ENCODE peak calls at places on chromosomes 7 and 10, in seven cellular contexts. J is spleen, M is cardiac muscle cell, C is left ventricle myocardium inferior, A is GM10248, V is epithelial cell of proximal tubule, E is colonic mucosa. L is an unnamed sample.

GRCh38 chr10:23439920-23440875 is 1.3 kb downstream of the OTUD1 start:
- DNase-seq in J (peak; percentile 93), M (peak; percentile 35), C (peak; percentile 29), A (peak; percentile 42), V (no peak), E (peak; percentile 42), L (peak; percentile 59)

GRCh38 chr10:24444337-24444736 is 235.4 kb downstream of the KIAA1217 start:
- DNase-seq in J (no peak), M (no peak), C (no peak), A (no peak), V (no peak), E (no peak), L (peak; percentile 85)

GRCh38 chr7:106858618-106859532 is 6.2 kb upstream of the PIK3CG start:
- DNase-seq in J (peak; percentile 76), M (peak; percentile 92), C (peak; percentile 67), A (no peak), V (no peak), E (peak; percentile 33), L (no peak)

GRCh38 chr7:107232568-107233090 is 63.8 kb downstream of the HBP1 start:
- DNase-seq in J (no peak), M (no peak), C (no peak), A (no peak), V (no peak), E (no peak), L (peak; percentile 71)

GRCh38 chr10:117457071-117457810 is 82.0 kb upstream of the PDZD8 start:
- DNase-seq in J (peak; percentile 54), M (no peak), C (no peak), A (no peak), V (no peak), E (no peak), L (no peak)

GRCh38 chr10:86775056-86775858 is 18.8 kb downstream of the BMPR1A start:
- DNase-seq in J (no peak), M (no peak), C (no peak), A (peak; percentile 46), V (no peak), E (no peak), L (no peak)

GRCh38 chr7:157438121-157439025 is 101.6 kb downstream of the DNAJB6 start:
- DNase-seq in J (peak; percentile 47), M (no peak), C (no peak), A (no peak), V (no peak), E (no peak), L (no peak)

GRCh38 chr7:80635533-80635932 is 2.9 kb upstream of the CD36 start:
- DNase-seq in J (no peak), M (no peak), C (no peak), A (no peak), V (no peak), E (no peak), L (peak; percentile 62)

GRCh38 chr10:132311338-132311939 is 3.7 kb upstream of the STK32C start:
- DNase-seq in J (peak; percentile 69), M (no peak), C (no peak), A (no peak), V (no peak), E (no peak), L (no peak)

GRCh38 chr10:46287846-46288480 is 1.2 kb downstream of the ANTXRL start:
- DNase-seq in J (peak; percentile 18), M (no peak), C (no peak), A (no peak), V (no peak), E (no peak), L (no peak)

GRCh38 chr7:120550494-120551048 is 277.6 kb downstream of the KCND2 start:
- DNase-seq in J (no peak), M (no peak), C (no peak), A (no peak), V (no peak), E (no peak), L (no peak)

GRCh38 chr7:100087055-100087750 is 1.6 kb upstream of the COPS6 start:
- DNase-seq in J (no peak), M (no peak), C (no peak), A (no peak), V (peak; percentile 73), E (no peak), L (peak; percentile 97)

GRCh38 chr7:6250364-6250833 is 22.0 kb downstream of the CYTH3 start:
- DNase-seq in J (no peak), M (no peak), C (no peak), A (peak; percentile 47), V (no peak), E (no peak), L (no peak)

GRCh38 chr10:72561745-72562166 is 64.1 kb downstream of the MICU1 start:
- DNase-seq in J (no peak), M (no peak), C (no peak), A (peak; percentile 61), V (no peak), E (no peak), L (no peak)

GRCh38 chr7:77699056-77699455 is 2.8 kb downstream of the RSBN1L start:
- DNase-seq in J (no peak), M (no peak), C (no peak), A (peak; percentile 67), V (no peak), E (no peak), L (no peak)

GRCh38 chr7:130912086-130912909 is 178.3 kb upstream of the KLF14 start:
- DNase-seq in J (no peak), M (no peak), C (no peak), A (no peak), V (no peak), E (no peak), L (peak; percentile 76)

GRCh38 chr7:43572516-43573049 is 10.3 kb upstream of the STK17A start:
- DNase-seq in J (no peak), M (no peak), C (no peak), A (no peak), V (peak; percentile 98), E (no peak), L (peak; percentile 99)

GRCh38 chr7:99312316-99313203 is 13.1 kb upstream of the ARPC1A start:
- DNase-seq in J (peak; percentile 80), M (peak; percentile 73), C (peak; percentile 58), A (peak; percentile 74), V (no peak), E (peak; percentile 87), L (peak; percentile 82)

GRCh38 chr10:12782537-12782936 is 219.0 kb downstream of the CCDC3 start:
- DNase-seq in J (no peak), M (peak; percentile 48), C (peak; percentile 31), A (peak; percentile 53), V (no peak), E (peak; percentile 57), L (no peak)

GRCh38 chr7:5586279-5586962 is 162.8 kb upstream of the TNRC18 start:
- DNase-seq in J (no peak), M (no peak), C (no peak), A (no peak), V (no peak), E (no peak), L (no peak)

GRCh38 chr7:91249506-91250233 is 14.6 kb upstream of the FZD1 start:
- DNase-seq in J (no peak), M (no peak), C (no peak), A (no peak), V (peak; percentile 71), E (no peak), L (peak; percentile 87)

GRCh38 chr7:80764132-80764531 is 125.7 kb downstream of the CD36 start:
- DNase-seq in J (no peak), M (peak; percentile 20), C (no peak), A (no peak), V (no peak), E (no peak), L (no peak)

GRCh38 chr10:119667562-119668328 is 16.6 kb downstream of the BAG3 start:
- DNase-seq in J (no peak), M (peak; percentile 94), C (peak; percentile 80), A (no peak), V (peak; percentile 85), E (no peak), L (peak; percentile 97)
- TF ChIP-seq CTCF in J (no peak), M (no peak), C (no peak), A (no peak), V (peak; percentile 21), E (no peak), L (no peak)

GRCh38 chr7:2688409-2689342 is 674 bp downstream of the AMZ1 start:
- DNase-seq in J (peak; percentile 70), M (no peak), C (no peak), A (peak; percentile 78), V (no peak), E (no peak), L (peak; percentile 21)

GRCh38 chr7:2687881-2688318 is at the start of gene AMZ1:
- DNase-seq in J (peak; percentile 71), M (no peak), C (no peak), A (no peak), V (no peak), E (no peak), L (peak; percentile 52)

GRCh38 chr7:2689343-2689847 is 1.4 kb downstream of the AMZ1 start:
- DNase-seq in J (no peak), M (no peak), C (no peak), A (no peak), V (no peak), E (no peak), L (no peak)

GRCh38 chr7:2691223-2691818 is 3.3 kb downstream of the AMZ1 start:
- DNase-seq in J (no peak), M (no peak), C (no peak), A (no peak), V (no peak), E (no peak), L (no peak)

GRCh38 chr7:2689951-2690705 is 2.1 kb downstream of the AMZ1 start:
- DNase-seq in J (no peak), M (no peak), C (no peak), A (no peak), V (no peak), E (no peak), L (no peak)
- TF ChIP-seq CTCF in J (no peak), M (no peak), C (no peak), A (no peak), V (no peak), E (no peak), L (no peak)

DNA sequence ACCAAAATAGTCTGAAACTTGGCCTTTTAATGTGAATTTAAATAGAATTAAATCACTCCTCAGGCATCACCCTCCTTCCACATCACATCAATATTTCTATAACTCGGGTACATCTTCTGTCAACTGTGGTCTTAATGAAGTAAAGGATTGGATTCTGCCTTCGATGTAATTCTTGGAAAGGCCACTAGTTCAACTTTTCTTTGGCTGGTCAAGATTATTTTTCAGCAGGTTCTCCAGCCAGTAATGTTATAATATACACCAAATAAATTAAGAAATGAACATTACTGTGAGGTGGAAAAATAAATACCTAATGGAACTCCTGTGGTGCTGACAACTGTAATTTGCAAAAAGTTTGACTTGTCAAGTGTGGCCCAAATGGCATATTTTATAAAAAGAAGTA is 9.7 kb upstream of the SLC16A9 start:
- DNase-seq in J (no peak), M (no peak), C (no peak), A (no peak), V (no peak), E (no peak), L (no peak)
- TF ChIP-seq CTCF in J (no peak), M (no peak), C (no peak), A (no peak), V (peak; percentile 28), E (no peak), L (no peak)

DNA sequence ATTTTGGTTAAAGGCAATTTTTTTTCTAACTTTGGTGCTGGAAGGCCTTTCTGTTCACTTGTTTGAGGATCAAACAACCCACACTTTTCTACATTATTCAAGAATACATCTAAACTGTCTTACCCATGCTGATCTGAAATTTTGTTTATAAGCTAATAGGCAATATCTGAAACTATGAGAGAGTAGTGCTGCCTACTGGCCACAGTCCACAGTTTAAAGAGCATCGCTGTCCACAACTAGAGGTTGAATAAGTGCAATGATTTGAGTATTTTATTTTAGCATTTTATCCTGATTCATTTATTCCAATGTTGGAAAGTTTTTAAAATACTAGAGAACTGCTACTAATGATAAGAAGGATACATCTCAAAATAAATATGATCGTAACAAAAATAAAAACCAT is 306.9 kb downstream of the ELMO1 start:
- DNase-seq in J (no peak), M (no peak), C (no peak), A (no peak), V (no peak), E (no peak), L (no peak)
- TF ChIP-seq CTCF in J (no peak), M (no peak), C (no peak), A (no peak), V (peak; percentile 25), E (no peak), L (no peak)